ENCODE peak calls at places on chromosome 17, in six cellular contexts. One of them, this sample, is unnamed.

GRCh38 chr17:37608369-37609169 is 649 bp downstream of the SYNRG start:
- DNase-seq in MM.1S: peak; percentile 33
- DNase-seq in SK-N-SH: peak; percentile 79
- DNase-seq in GM23338: peak; percentile 81
- DNase-seq in hepatocyte: peak; percentile 67
- DNase-seq in GM23248: peak; percentile 60
- DNase-seq in this sample: peak; percentile 53

GRCh38 chr17:59848778-59849177 is 44.0 kb downstream of the TUBD1 start:
- DNase-seq in GM23338: no peak
- DNase-seq in MM.1S: peak; percentile 49
- DNase-seq in SK-N-SH: no peak
- DNase-seq in hepatocyte: peak; percentile 60
- DNase-seq in GM23248: peak; percentile 60
- DNase-seq in this sample: no peak

GRCh38 chr17:62064029-62064790 is 868 bp downstream of the MED13 start:
- DNase-seq in SK-N-SH: no peak
- DNase-seq in GM23248: peak; percentile 42
- DNase-seq in hepatocyte: no peak
- DNase-seq in MM.1S: peak; percentile 71
- DNase-seq in GM23338: no peak
- DNase-seq in this sample: peak; percentile 29

GRCh38 chr17:8412089-8412488 is 14.5 kb upstream of the RNF222 start:
- DNase-seq in GM23338: no peak
- DNase-seq in GM23248: no peak
- DNase-seq in hepatocyte: no peak
- DNase-seq in MM.1S: no peak
- DNase-seq in SK-N-SH: no peak
- DNase-seq in this sample: no peak

GRCh38 chr17:16919663-16920627 is 52.0 kb downstream of the TNFRSF13B start:
- DNase-seq in GM23338: peak; percentile 67
- DNase-seq in MM.1S: no peak
- DNase-seq in SK-N-SH: no peak
- DNase-seq in hepatocyte: no peak
- DNase-seq in GM23248: no peak
- DNase-seq in this sample: no peak

GRCh38 chr17:69501591-69502468 is 87.3 kb downstream of the MAP2K6 start:
- DNase-seq in hepatocyte: peak; percentile 64
- DNase-seq in MM.1S: no peak
- DNase-seq in GM23338: peak; percentile 63
- DNase-seq in GM23248: peak; percentile 68
- DNase-seq in SK-N-SH: no peak
- DNase-seq in this sample: peak; percentile 61

GRCh38 chr17:15413101-15413750 is 54.2 kb downstream of the CDRT4 start:
- DNase-seq in MM.1S: no peak
- DNase-seq in hepatocyte: no peak
- DNase-seq in SK-N-SH: no peak
- DNase-seq in GM23248: no peak
- DNase-seq in GM23338: no peak
- DNase-seq in this sample: no peak

GRCh38 chr17:45172541-45173286 is 11.0 kb downstream of the HEXIM2 start:
- DNase-seq in GM23338: peak; percentile 63
- DNase-seq in MM.1S: peak; percentile 56
- DNase-seq in GM23248: peak; percentile 75
- DNase-seq in SK-N-SH: peak; percentile 93
- DNase-seq in hepatocyte: peak; percentile 64
- DNase-seq in this sample: peak; percentile 81

GRCh38 chr17:537133-537532 is 177.5 kb downstream of the VPS53 start:
- DNase-seq in GM23338: peak; percentile 62
- DNase-seq in MM.1S: no peak
- DNase-seq in hepatocyte: no peak
- DNase-seq in GM23248: no peak
- DNase-seq in SK-N-SH: no peak
- DNase-seq in this sample: no peak

GRCh38 chr17:69654981-69655581 is 240.6 kb downstream of the MAP2K6 start:
- DNase-seq in GM23338: no peak
- DNase-seq in GM23248: peak; percentile 88
- DNase-seq in SK-N-SH: no peak
- DNase-seq in MM.1S: peak; percentile 85
- DNase-seq in hepatocyte: peak; percentile 23
- DNase-seq in this sample: peak; percentile 84

GRCh38 chr17:75691371-75692290 is 24.5 kb downstream of the SAP30BP start:
- DNase-seq in hepatocyte: no peak
- DNase-seq in MM.1S: no peak
- DNase-seq in SK-N-SH: no peak
- DNase-seq in GM23248: peak; percentile 60
- DNase-seq in GM23338: no peak
- DNase-seq in this sample: no peak

GRCh38 chr17:4365628-4366311 is 705 bp downstream of the UBE2G1 start:
- DNase-seq in SK-N-SH: peak; percentile 76
- DNase-seq in GM23248: peak; percentile 59
- DNase-seq in hepatocyte: peak; percentile 77
- DNase-seq in MM.1S: peak; percentile 29
- DNase-seq in GM23338: peak; percentile 83
- DNase-seq in this sample: peak; percentile 62

GRCh38 chr17:7293821-7294613 is 422 bp downstream of the YBX2 start:
- DNase-seq in hepatocyte: peak; percentile 54
- DNase-seq in SK-N-SH: peak; percentile 52
- DNase-seq in MM.1S: no peak
- DNase-seq in GM23248: no peak
- DNase-seq in GM23338: peak; percentile 91
- DNase-seq in this sample: no peak

GRCh38 chr17:63786961-63787711 is 13.2 kb downstream of the DDX42 start:
- DNase-seq in GM23338: no peak
- DNase-seq in MM.1S: no peak
- DNase-seq in GM23248: no peak
- DNase-seq in hepatocyte: no peak
- DNase-seq in SK-N-SH: no peak
- DNase-seq in this sample: no peak

GRCh38 chr17:52158450-52159042 is at the start of gene CA10:
- DNase-seq in GM23248: no peak
- DNase-seq in hepatocyte: peak; percentile 27
- DNase-seq in MM.1S: no peak
- DNase-seq in SK-N-SH: peak; percentile 80
- DNase-seq in GM23338: peak; percentile 91
- DNase-seq in this sample: no peak

DNA sequence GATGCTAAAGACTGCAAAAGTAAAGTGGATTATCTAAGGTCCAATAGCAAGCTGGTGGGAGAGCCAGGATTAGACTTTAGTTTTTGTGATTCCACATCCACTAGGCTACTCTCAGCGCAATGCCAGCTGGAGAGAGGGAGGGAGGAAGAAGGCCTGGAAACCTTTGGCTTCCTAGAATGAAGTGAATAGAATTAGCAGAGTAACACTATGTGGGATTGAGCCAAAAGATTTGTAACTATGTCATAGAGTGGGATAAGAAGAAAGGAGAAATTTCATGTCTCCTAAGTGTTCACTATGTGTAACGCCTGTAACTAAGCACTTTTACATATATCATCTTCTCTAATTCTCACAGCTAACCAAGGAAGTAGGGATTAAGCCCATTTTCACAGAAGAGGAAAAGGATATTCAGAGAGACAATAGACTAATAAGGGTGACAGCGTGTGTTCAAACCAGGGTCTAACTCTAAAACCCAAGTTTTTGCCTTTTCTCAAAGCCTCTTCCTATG is 25.4 kb upstream of the NSRP1 start:
- DNase-seq in GM23248: peak; percentile 29
- DNase-seq in MM.1S: no peak
- DNase-seq in hepatocyte: no peak
- DNase-seq in SK-N-SH: no peak
- DNase-seq in GM23338: no peak
- DNase-seq in this sample: no peak
- H2AFZ ChIP-seq in GM23248: peak overlapping the region; percentile 22
- H2AFZ ChIP-seq in MM.1S: no peak overlapping the region
- H2AFZ ChIP-seq in hepatocyte: no peak overlapping the region
- H2AFZ ChIP-seq in SK-N-SH: peak overlapping the region; percentile 61
- H2AFZ ChIP-seq in GM23338: no peak overlapping the region
- H2AFZ ChIP-seq in this sample: no peak overlapping the region

GRCh38 chr17:38800237-38800760 is 943 bp upstream of the PIP4K2B start:
- DNase-seq in SK-N-SH: no peak
- DNase-seq in MM.1S: no peak
- DNase-seq in GM23248: no peak
- DNase-seq in GM23338: peak; percentile 11
- DNase-seq in hepatocyte: no peak
- DNase-seq in this sample: no peak
- TF ChIP-seq EZH2phosphoT487 in SK-N-SH: no peak
- TF ChIP-seq EZH2phosphoT487 in MM.1S: no peak
- TF ChIP-seq EZH2phosphoT487 in GM23248: no peak
- TF ChIP-seq EZH2phosphoT487 in GM23338: no peak
- TF ChIP-seq EZH2phosphoT487 in hepatocyte: no peak
- TF ChIP-seq EZH2phosphoT487 in this sample: no peak

GRCh38 chr17:2337811-2338657 is 733 bp downstream of the SGSM2 start:
- DNase-seq in SK-N-SH: peak; percentile 94
- DNase-seq in hepatocyte: peak; percentile 84
- DNase-seq in GM23248: peak; percentile 84
- DNase-seq in MM.1S: peak; percentile 40
- DNase-seq in GM23338: peak; percentile 77
- DNase-seq in this sample: peak; percentile 28
- H2AFZ ChIP-seq in SK-N-SH: peak overlapping the region; percentile 75
- H2AFZ ChIP-seq in hepatocyte: peak overlapping the region; percentile 82
- H2AFZ ChIP-seq in GM23248: peak overlapping the region; percentile 90
- H2AFZ ChIP-seq in MM.1S: peak overlapping the region; percentile 67
- H2AFZ ChIP-seq in GM23338: peak overlapping the region; percentile 87
- H2AFZ ChIP-seq in this sample: peak overlapping the region; percentile 78

DNA sequence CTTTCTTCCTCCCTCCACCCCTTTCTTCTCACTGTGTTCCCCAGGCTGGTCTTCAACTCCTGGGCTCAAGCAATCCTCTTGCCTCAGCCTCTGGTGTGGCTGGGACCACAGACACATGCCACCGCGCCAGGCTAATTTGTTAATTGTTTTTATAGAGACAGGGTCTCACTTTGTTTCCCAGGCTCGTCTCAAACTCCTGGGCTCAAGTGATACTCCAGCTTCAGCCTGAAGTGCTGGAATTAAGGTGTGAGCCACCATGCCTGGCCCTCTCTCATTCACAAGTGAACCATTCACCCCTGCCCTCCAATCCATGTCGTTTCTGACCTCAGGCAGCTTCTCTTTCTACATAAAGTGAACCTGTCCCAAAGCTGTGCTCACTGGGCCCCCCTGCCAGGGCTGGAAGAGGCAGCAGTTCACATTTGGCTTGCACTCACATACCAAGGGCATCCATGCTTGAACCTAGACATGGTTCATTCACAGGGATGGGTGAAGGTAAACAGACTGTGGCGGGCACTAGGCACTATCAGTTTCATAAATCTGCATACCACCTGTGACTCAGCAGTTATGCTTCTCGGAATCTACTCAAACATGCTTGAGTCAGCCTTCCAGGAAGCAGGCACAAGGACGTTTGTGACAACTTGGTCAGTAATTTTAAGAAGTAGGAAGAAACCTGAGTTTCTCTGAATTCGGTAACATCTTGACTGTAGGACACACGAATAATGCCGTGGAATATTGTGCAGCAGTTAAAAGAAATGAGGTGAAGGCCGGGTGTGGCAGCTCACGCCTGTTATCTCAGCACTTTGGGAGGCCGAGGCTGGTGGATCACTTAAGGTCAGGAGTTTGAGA is 6.0 kb upstream of the RNF213 start:
- DNase-seq in GM23248: peak; percentile 95
- DNase-seq in MM.1S: peak; percentile 95
- DNase-seq in GM23338: no peak
- DNase-seq in hepatocyte: peak; percentile 78
- DNase-seq in SK-N-SH: peak; percentile 41
- DNase-seq in this sample: peak; percentile 40
- TF ChIP-seq EZH2phosphoT487 in GM23248: peak; percentile 28
- TF ChIP-seq EZH2phosphoT487 in MM.1S: no peak
- TF ChIP-seq EZH2phosphoT487 in GM23338: no peak
- TF ChIP-seq EZH2phosphoT487 in hepatocyte: no peak
- TF ChIP-seq EZH2phosphoT487 in SK-N-SH: no peak
- TF ChIP-seq EZH2phosphoT487 in this sample: no peak

DNA sequence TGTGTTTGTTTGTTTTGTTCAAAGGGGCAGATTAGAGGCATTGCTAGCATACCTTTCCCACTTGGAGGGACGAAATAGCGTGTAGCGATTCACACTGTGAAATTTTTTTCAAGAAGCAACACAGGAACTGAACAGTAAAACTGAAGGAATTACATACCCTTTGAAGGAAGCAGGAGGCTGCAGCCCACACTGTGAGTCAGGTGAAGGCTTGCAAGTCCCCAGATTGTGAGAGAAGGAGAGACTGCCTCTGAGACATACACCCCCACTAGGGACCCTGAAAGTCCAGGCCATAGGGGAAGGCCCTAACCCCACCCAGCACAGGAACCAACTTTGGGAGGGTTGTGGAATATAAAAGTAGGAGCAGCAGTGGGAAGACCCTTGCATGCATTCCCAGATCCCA is 69.6 kb upstream of the HS3ST3A1 start:
- DNase-seq in MM.1S: no peak
- DNase-seq in GM23338: peak; percentile 25
- DNase-seq in GM23248: peak; percentile 3
- DNase-seq in hepatocyte: no peak
- DNase-seq in SK-N-SH: no peak
- DNase-seq in this sample: no peak
- H2AFZ ChIP-seq in MM.1S: no peak overlapping the region
- H2AFZ ChIP-seq in GM23338: peak overlapping the region; percentile 89
- H2AFZ ChIP-seq in GM23248: peak overlapping the region; percentile 41
- H2AFZ ChIP-seq in hepatocyte: no peak overlapping the region
- H2AFZ ChIP-seq in SK-N-SH: no peak overlapping the region
- H2AFZ ChIP-seq in this sample: no peak overlapping the region

DNA sequence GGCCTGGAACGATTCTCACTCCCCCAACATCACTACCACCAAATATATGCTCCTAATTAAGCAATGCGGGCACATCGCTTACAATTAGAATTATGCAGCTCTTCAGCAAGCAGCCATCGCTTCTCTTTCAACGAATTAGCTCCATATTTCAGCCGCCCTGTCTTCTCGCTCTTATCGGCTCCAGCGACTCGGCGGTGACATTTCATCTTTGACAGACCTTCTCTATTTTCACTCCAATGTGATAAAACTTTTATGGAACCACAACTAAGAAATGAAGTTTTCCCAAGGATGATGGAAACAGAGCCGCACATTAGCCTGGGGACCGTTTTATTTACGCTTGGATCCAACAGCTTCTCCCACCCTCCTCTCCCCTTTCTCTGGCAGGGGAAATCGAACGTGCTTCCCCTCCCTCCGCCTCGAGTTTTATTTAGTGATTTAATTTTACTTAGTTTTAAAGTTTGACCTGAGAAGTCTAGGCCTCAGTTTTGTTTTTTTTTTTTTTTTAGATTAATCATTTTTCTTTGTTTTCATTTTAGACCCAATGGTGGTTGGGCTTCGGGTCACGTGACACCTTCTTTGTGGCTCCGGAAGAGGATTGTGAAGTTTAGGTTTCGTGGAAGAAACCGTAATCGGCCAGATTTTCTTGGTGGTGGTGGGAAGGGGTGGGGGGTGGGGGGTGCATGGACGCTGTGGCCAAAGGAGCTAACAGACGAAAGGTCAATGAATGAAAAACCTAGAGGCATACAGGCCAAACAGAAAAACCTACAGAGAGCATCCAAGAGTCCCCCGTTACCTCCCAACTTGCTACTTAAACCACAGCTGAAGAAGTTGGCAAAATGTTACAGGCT is 3.2 kb upstream of the HOXB2 start:
- DNase-seq in MM.1S: no peak
- DNase-seq in SK-N-SH: no peak
- DNase-seq in GM23338: peak; percentile 66
- DNase-seq in hepatocyte: no peak
- DNase-seq in GM23248: peak; percentile 90
- DNase-seq in this sample: no peak
- TF ChIP-seq EZH2phosphoT487 in MM.1S: no peak
- TF ChIP-seq EZH2phosphoT487 in SK-N-SH: peak; percentile 59
- TF ChIP-seq EZH2phosphoT487 in GM23338: no peak
- TF ChIP-seq EZH2phosphoT487 in hepatocyte: no peak
- TF ChIP-seq EZH2phosphoT487 in GM23248: no peak
- TF ChIP-seq EZH2phosphoT487 in this sample: no peak

This sample was measured in OCI-LY7.